ENCODE peak calls at places on chromosome 12, in ten cellular contexts. One of them, this sample, is unnamed.

GRCh38 chr12:71134405-71134804 is 23.4 kb downstream of the TSPAN8 start:
- DNase-seq in NCI-H510A treated with DMSO at 0.1 percent for 48 hours: no peak
- DNase-seq in GM04503: no peak
- DNase-seq in GM19239: no peak
- DNase-seq in NCI-H1105 treated with DMSO at 0.1 percent for 48 hours: no peak
- DNase-seq in stimulated activated CD4-positive, alpha-beta T cell treated with anti-CD3 and anti-CD28 coated beads, Interleukin-15, amount 100 ng/mL, for 48 hours: no peak
- DNase-seq in dorsolateral prefrontal cortex: no peak
- DNase-seq in activated CD4-positive, alpha-beta memory T cell treated with anti-CD3 and anti-CD28 coated beads, Interleukin-2, amount 10 ng/mL, durations not matched to agents 7 days and 5 days: no peak
- DNase-seq in anterior cingulate cortex: no peak
- DNase-seq in naive thymus-derived CD8-positive, alpha-beta T cell: no peak
- DNase-seq in this sample: no peak

GRCh38 chr12:5456906-5457305 is 25.0 kb downstream of the NTF3 start:
- DNase-seq in NCI-H510A treated with DMSO at 0.1 percent for 48 hours: no peak
- DNase-seq in GM04503: peak
- DNase-seq in GM19239: no peak
- DNase-seq in NCI-H1105 treated with DMSO at 0.1 percent for 48 hours: no peak
- DNase-seq in stimulated activated CD4-positive, alpha-beta T cell treated with anti-CD3 and anti-CD28 coated beads, Interleukin-15, amount 100 ng/mL, for 48 hours: no peak
- DNase-seq in dorsolateral prefrontal cortex: no peak
- DNase-seq in activated CD4-positive, alpha-beta memory T cell treated with anti-CD3 and anti-CD28 coated beads, Interleukin-2, amount 10 ng/mL, durations not matched to agents 7 days and 5 days: no peak
- DNase-seq in anterior cingulate cortex: no peak
- DNase-seq in naive thymus-derived CD8-positive, alpha-beta T cell: no peak
- DNase-seq in this sample: peak

GRCh38 chr12:72365151-72365550 is 93.0 kb downstream of the TRHDE start:
- DNase-seq in NCI-H510A treated with DMSO at 0.1 percent for 48 hours: no peak
- DNase-seq in GM04503: no peak
- DNase-seq in GM19239: no peak
- DNase-seq in NCI-H1105 treated with DMSO at 0.1 percent for 48 hours: no peak
- DNase-seq in stimulated activated CD4-positive, alpha-beta T cell treated with anti-CD3 and anti-CD28 coated beads, Interleukin-15, amount 100 ng/mL, for 48 hours: no peak
- DNase-seq in dorsolateral prefrontal cortex: no peak
- DNase-seq in activated CD4-positive, alpha-beta memory T cell treated with anti-CD3 and anti-CD28 coated beads, Interleukin-2, amount 10 ng/mL, durations not matched to agents 7 days and 5 days: no peak
- DNase-seq in anterior cingulate cortex: no peak
- DNase-seq in naive thymus-derived CD8-positive, alpha-beta T cell: no peak
- DNase-seq in this sample: no peak

GRCh38 chr12:25130741-25131188 is 64.2 kb downstream of the DNAI7 start:
- DNase-seq in NCI-H510A treated with DMSO at 0.1 percent for 48 hours: peak
- DNase-seq in GM04503: peak
- DNase-seq in GM19239: no peak
- DNase-seq in NCI-H1105 treated with DMSO at 0.1 percent for 48 hours: peak
- DNase-seq in stimulated activated CD4-positive, alpha-beta T cell treated with anti-CD3 and anti-CD28 coated beads, Interleukin-15, amount 100 ng/mL, for 48 hours: no peak
- DNase-seq in dorsolateral prefrontal cortex: no peak
- DNase-seq in activated CD4-positive, alpha-beta memory T cell treated with anti-CD3 and anti-CD28 coated beads, Interleukin-2, amount 10 ng/mL, durations not matched to agents 7 days and 5 days: no peak
- DNase-seq in anterior cingulate cortex: no peak
- DNase-seq in naive thymus-derived CD8-positive, alpha-beta T cell: no peak
- DNase-seq in this sample: peak

GRCh38 chr12:5264006-5264405 is 167.9 kb upstream of the NTF3 start:
- DNase-seq in NCI-H510A treated with DMSO at 0.1 percent for 48 hours: no peak
- DNase-seq in GM04503: no peak
- DNase-seq in GM19239: no peak
- DNase-seq in NCI-H1105 treated with DMSO at 0.1 percent for 48 hours: no peak
- DNase-seq in stimulated activated CD4-positive, alpha-beta T cell treated with anti-CD3 and anti-CD28 coated beads, Interleukin-15, amount 100 ng/mL, for 48 hours: no peak
- DNase-seq in dorsolateral prefrontal cortex: no peak
- DNase-seq in activated CD4-positive, alpha-beta memory T cell treated with anti-CD3 and anti-CD28 coated beads, Interleukin-2, amount 10 ng/mL, durations not matched to agents 7 days and 5 days: no peak
- DNase-seq in anterior cingulate cortex: no peak
- DNase-seq in naive thymus-derived CD8-positive, alpha-beta T cell: no peak
- DNase-seq in this sample: no peak

GRCh38 chr12:77324763-77325468 is 259.5 kb upstream of the E2F7 start:
- DNase-seq in NCI-H510A treated with DMSO at 0.1 percent for 48 hours: peak
- DNase-seq in GM04503: no peak
- DNase-seq in GM19239: peak
- DNase-seq in NCI-H1105 treated with DMSO at 0.1 percent for 48 hours: peak
- DNase-seq in stimulated activated CD4-positive, alpha-beta T cell treated with anti-CD3 and anti-CD28 coated beads, Interleukin-15, amount 100 ng/mL, for 48 hours: peak
- DNase-seq in dorsolateral prefrontal cortex: peak
- DNase-seq in activated CD4-positive, alpha-beta memory T cell treated with anti-CD3 and anti-CD28 coated beads, Interleukin-2, amount 10 ng/mL, durations not matched to agents 7 days and 5 days: peak
- DNase-seq in anterior cingulate cortex: peak
- DNase-seq in naive thymus-derived CD8-positive, alpha-beta T cell: no peak
- DNase-seq in this sample: peak

GRCh38 chr12:68794653-68795253 is 13.2 kb upstream of the MDM2 start:
- DNase-seq in NCI-H510A treated with DMSO at 0.1 percent for 48 hours: no peak
- DNase-seq in GM04503: no peak
- DNase-seq in GM19239: no peak
- DNase-seq in NCI-H1105 treated with DMSO at 0.1 percent for 48 hours: no peak
- DNase-seq in stimulated activated CD4-positive, alpha-beta T cell treated with anti-CD3 and anti-CD28 coated beads, Interleukin-15, amount 100 ng/mL, for 48 hours: no peak
- DNase-seq in dorsolateral prefrontal cortex: no peak
- DNase-seq in activated CD4-positive, alpha-beta memory T cell treated with anti-CD3 and anti-CD28 coated beads, Interleukin-2, amount 10 ng/mL, durations not matched to agents 7 days and 5 days: no peak
- DNase-seq in anterior cingulate cortex: no peak
- DNase-seq in naive thymus-derived CD8-positive, alpha-beta T cell: no peak
- DNase-seq in this sample: no peak

GRCh38 chr12:120438495-120439198 is 734 bp downstream of the COX6A1 start:
- DNase-seq in NCI-H510A treated with DMSO at 0.1 percent for 48 hours: no peak
- DNase-seq in GM04503: no peak
- DNase-seq in GM19239: no peak
- DNase-seq in NCI-H1105 treated with DMSO at 0.1 percent for 48 hours: no peak
- DNase-seq in stimulated activated CD4-positive, alpha-beta T cell treated with anti-CD3 and anti-CD28 coated beads, Interleukin-15, amount 100 ng/mL, for 48 hours: no peak
- DNase-seq in dorsolateral prefrontal cortex: no peak
- DNase-seq in activated CD4-positive, alpha-beta memory T cell treated with anti-CD3 and anti-CD28 coated beads, Interleukin-2, amount 10 ng/mL, durations not matched to agents 7 days and 5 days: no peak
- DNase-seq in anterior cingulate cortex: no peak
- DNase-seq in naive thymus-derived CD8-positive, alpha-beta T cell: no peak
- DNase-seq in this sample: no peak

GRCh38 chr12:6438345-6438744 is 6.4 kb upstream of the CD27 start:
- DNase-seq in NCI-H510A treated with DMSO at 0.1 percent for 48 hours: no peak
- DNase-seq in GM04503: no peak
- DNase-seq in GM19239: no peak
- DNase-seq in NCI-H1105 treated with DMSO at 0.1 percent for 48 hours: no peak
- DNase-seq in stimulated activated CD4-positive, alpha-beta T cell treated with anti-CD3 and anti-CD28 coated beads, Interleukin-15, amount 100 ng/mL, for 48 hours: no peak
- DNase-seq in dorsolateral prefrontal cortex: no peak
- DNase-seq in activated CD4-positive, alpha-beta memory T cell treated with anti-CD3 and anti-CD28 coated beads, Interleukin-2, amount 10 ng/mL, durations not matched to agents 7 days and 5 days: no peak
- DNase-seq in anterior cingulate cortex: no peak
- DNase-seq in naive thymus-derived CD8-positive, alpha-beta T cell: no peak
- DNase-seq in this sample: no peak

GRCh38 chr12:93657076-93657475 is 20.1 kb upstream of the CRADD start:
- DNase-seq in NCI-H510A treated with DMSO at 0.1 percent for 48 hours: no peak
- DNase-seq in GM04503: no peak
- DNase-seq in GM19239: no peak
- DNase-seq in NCI-H1105 treated with DMSO at 0.1 percent for 48 hours: no peak
- DNase-seq in stimulated activated CD4-positive, alpha-beta T cell treated with anti-CD3 and anti-CD28 coated beads, Interleukin-15, amount 100 ng/mL, for 48 hours: no peak
- DNase-seq in dorsolateral prefrontal cortex: no peak
- DNase-seq in activated CD4-positive, alpha-beta memory T cell treated with anti-CD3 and anti-CD28 coated beads, Interleukin-2, amount 10 ng/mL, durations not matched to agents 7 days and 5 days: no peak
- DNase-seq in anterior cingulate cortex: no peak
- DNase-seq in naive thymus-derived CD8-positive, alpha-beta T cell: no peak
- DNase-seq in this sample: no peak

GRCh38 chr12:124537525-124538193 is 29.8 kb downstream of the NCOR2 start:
- DNase-seq in NCI-H510A treated with DMSO at 0.1 percent for 48 hours: no peak
- DNase-seq in GM04503: no peak
- DNase-seq in GM19239: no peak
- DNase-seq in NCI-H1105 treated with DMSO at 0.1 percent for 48 hours: no peak
- DNase-seq in stimulated activated CD4-positive, alpha-beta T cell treated with anti-CD3 and anti-CD28 coated beads, Interleukin-15, amount 100 ng/mL, for 48 hours: no peak
- DNase-seq in dorsolateral prefrontal cortex: peak
- DNase-seq in activated CD4-positive, alpha-beta memory T cell treated with anti-CD3 and anti-CD28 coated beads, Interleukin-2, amount 10 ng/mL, durations not matched to agents 7 days and 5 days: no peak
- DNase-seq in anterior cingulate cortex: peak
- DNase-seq in naive thymus-derived CD8-positive, alpha-beta T cell: no peak
- DNase-seq in this sample: no peak

GRCh38 chr12:79454338-79454777 is 236.4 kb downstream of the PAWR start:
- DNase-seq in NCI-H510A treated with DMSO at 0.1 percent for 48 hours: no peak
- DNase-seq in GM04503: no peak
- DNase-seq in GM19239: no peak
- DNase-seq in NCI-H1105 treated with DMSO at 0.1 percent for 48 hours: no peak
- DNase-seq in stimulated activated CD4-positive, alpha-beta T cell treated with anti-CD3 and anti-CD28 coated beads, Interleukin-15, amount 100 ng/mL, for 48 hours: no peak
- DNase-seq in dorsolateral prefrontal cortex: no peak
- DNase-seq in activated CD4-positive, alpha-beta memory T cell treated with anti-CD3 and anti-CD28 coated beads, Interleukin-2, amount 10 ng/mL, durations not matched to agents 7 days and 5 days: no peak
- DNase-seq in anterior cingulate cortex: no peak
- DNase-seq in naive thymus-derived CD8-positive, alpha-beta T cell: no peak
- DNase-seq in this sample: no peak

GRCh38 chr12:63098851-63099250 is 52.1 kb downstream of the AVPR1A start:
- DNase-seq in NCI-H510A treated with DMSO at 0.1 percent for 48 hours: no peak
- DNase-seq in GM04503: no peak
- DNase-seq in GM19239: no peak
- DNase-seq in NCI-H1105 treated with DMSO at 0.1 percent for 48 hours: peak
- DNase-seq in stimulated activated CD4-positive, alpha-beta T cell treated with anti-CD3 and anti-CD28 coated beads, Interleukin-15, amount 100 ng/mL, for 48 hours: no peak
- DNase-seq in dorsolateral prefrontal cortex: no peak
- DNase-seq in activated CD4-positive, alpha-beta memory T cell treated with anti-CD3 and anti-CD28 coated beads, Interleukin-2, amount 10 ng/mL, durations not matched to agents 7 days and 5 days: no peak
- DNase-seq in anterior cingulate cortex: no peak
- DNase-seq in naive thymus-derived CD8-positive, alpha-beta T cell: no peak
- DNase-seq in this sample: no peak

GRCh38 chr12:45234134-45234865 is 18.4 kb downstream of the ANO6 start:
- DNase-seq in NCI-H510A treated with DMSO at 0.1 percent for 48 hours: no peak
- DNase-seq in GM04503: peak
- DNase-seq in GM19239: no peak
- DNase-seq in NCI-H1105 treated with DMSO at 0.1 percent for 48 hours: no peak
- DNase-seq in stimulated activated CD4-positive, alpha-beta T cell treated with anti-CD3 and anti-CD28 coated beads, Interleukin-15, amount 100 ng/mL, for 48 hours: no peak
- DNase-seq in dorsolateral prefrontal cortex: no peak
- DNase-seq in activated CD4-positive, alpha-beta memory T cell treated with anti-CD3 and anti-CD28 coated beads, Interleukin-2, amount 10 ng/mL, durations not matched to agents 7 days and 5 days: no peak
- DNase-seq in anterior cingulate cortex: no peak
- DNase-seq in naive thymus-derived CD8-positive, alpha-beta T cell: no peak
- DNase-seq in this sample: no peak

GRCh38 chr12:50542448-50542847 is 37.7 kb downstream of the DIP2B start:
- DNase-seq in NCI-H510A treated with DMSO at 0.1 percent for 48 hours: no peak
- DNase-seq in GM04503: no peak
- DNase-seq in GM19239: no peak
- DNase-seq in NCI-H1105 treated with DMSO at 0.1 percent for 48 hours: no peak
- DNase-seq in stimulated activated CD4-positive, alpha-beta T cell treated with anti-CD3 and anti-CD28 coated beads, Interleukin-15, amount 100 ng/mL, for 48 hours: peak
- DNase-seq in dorsolateral prefrontal cortex: no peak
- DNase-seq in activated CD4-positive, alpha-beta memory T cell treated with anti-CD3 and anti-CD28 coated beads, Interleukin-2, amount 10 ng/mL, durations not matched to agents 7 days and 5 days: no peak
- DNase-seq in anterior cingulate cortex: no peak
- DNase-seq in naive thymus-derived CD8-positive, alpha-beta T cell: no peak
- DNase-seq in this sample: no peak

GRCh38 chr12:68455676-68456345 is 123.6 kb upstream of the MDM1 start:
- DNase-seq in NCI-H510A treated with DMSO at 0.1 percent for 48 hours: no peak
- DNase-seq in GM04503: no peak
- DNase-seq in GM19239: no peak
- DNase-seq in NCI-H1105 treated with DMSO at 0.1 percent for 48 hours: no peak
- DNase-seq in stimulated activated CD4-positive, alpha-beta T cell treated with anti-CD3 and anti-CD28 coated beads, Interleukin-15, amount 100 ng/mL, for 48 hours: no peak
- DNase-seq in dorsolateral prefrontal cortex: no peak
- DNase-seq in activated CD4-positive, alpha-beta memory T cell treated with anti-CD3 and anti-CD28 coated beads, Interleukin-2, amount 10 ng/mL, durations not matched to agents 7 days and 5 days: peak
- DNase-seq in anterior cingulate cortex: no peak
- DNase-seq in naive thymus-derived CD8-positive, alpha-beta T cell: no peak
- DNase-seq in this sample: no peak

GRCh38 chr12:89038831-89039509 is 313.3 kb downstream of the DUSP6 start:
- DNase-seq in NCI-H510A treated with DMSO at 0.1 percent for 48 hours: no peak
- DNase-seq in GM04503: no peak
- DNase-seq in GM19239: no peak
- DNase-seq in NCI-H1105 treated with DMSO at 0.1 percent for 48 hours: no peak
- DNase-seq in stimulated activated CD4-positive, alpha-beta T cell treated with anti-CD3 and anti-CD28 coated beads, Interleukin-15, amount 100 ng/mL, for 48 hours: no peak
- DNase-seq in dorsolateral prefrontal cortex: no peak
- DNase-seq in activated CD4-positive, alpha-beta memory T cell treated with anti-CD3 and anti-CD28 coated beads, Interleukin-2, amount 10 ng/mL, durations not matched to agents 7 days and 5 days: no peak
- DNase-seq in anterior cingulate cortex: no peak
- DNase-seq in naive thymus-derived CD8-positive, alpha-beta T cell: no peak
- DNase-seq in this sample: no peak

GRCh38 chr12:66196806-66197205 is 7.8 kb downstream of the IRAK3 start:
- DNase-seq in NCI-H510A treated with DMSO at 0.1 percent for 48 hours: no peak
- DNase-seq in GM04503: no peak
- DNase-seq in GM19239: peak
- DNase-seq in NCI-H1105 treated with DMSO at 0.1 percent for 48 hours: no peak
- DNase-seq in stimulated activated CD4-positive, alpha-beta T cell treated with anti-CD3 and anti-CD28 coated beads, Interleukin-15, amount 100 ng/mL, for 48 hours: no peak
- DNase-seq in dorsolateral prefrontal cortex: no peak
- DNase-seq in activated CD4-positive, alpha-beta memory T cell treated with anti-CD3 and anti-CD28 coated beads, Interleukin-2, amount 10 ng/mL, durations not matched to agents 7 days and 5 days: no peak
- DNase-seq in anterior cingulate cortex: no peak
- DNase-seq in naive thymus-derived CD8-positive, alpha-beta T cell: no peak
- DNase-seq in this sample: peak

GRCh38 chr12:52185400-52185967 is 6.3 kb downstream of the KRT80 start:
- DNase-seq in NCI-H510A treated with DMSO at 0.1 percent for 48 hours: peak
- DNase-seq in GM04503: no peak
- DNase-seq in GM19239: no peak
- DNase-seq in NCI-H1105 treated with DMSO at 0.1 percent for 48 hours: no peak
- DNase-seq in stimulated activated CD4-positive, alpha-beta T cell treated with anti-CD3 and anti-CD28 coated beads, Interleukin-15, amount 100 ng/mL, for 48 hours: no peak
- DNase-seq in dorsolateral prefrontal cortex: no peak
- DNase-seq in activated CD4-positive, alpha-beta memory T cell treated with anti-CD3 and anti-CD28 coated beads, Interleukin-2, amount 10 ng/mL, durations not matched to agents 7 days and 5 days: no peak
- DNase-seq in anterior cingulate cortex: no peak
- DNase-seq in naive thymus-derived CD8-positive, alpha-beta T cell: no peak
- DNase-seq in this sample: no peak

GRCh38 chr12:118120579-118121363 is 15.2 kb upstream of the PEBP1 start:
- DNase-seq in NCI-H510A treated with DMSO at 0.1 percent for 48 hours: peak
- DNase-seq in GM04503: no peak
- DNase-seq in GM19239: peak
- DNase-seq in NCI-H1105 treated with DMSO at 0.1 percent for 48 hours: peak
- DNase-seq in stimulated activated CD4-positive, alpha-beta T cell treated with anti-CD3 and anti-CD28 coated beads, Interleukin-15, amount 100 ng/mL, for 48 hours: peak
- DNase-seq in dorsolateral prefrontal cortex: peak
- DNase-seq in activated CD4-positive, alpha-beta memory T cell treated with anti-CD3 and anti-CD28 coated beads, Interleukin-2, amount 10 ng/mL, durations not matched to agents 7 days and 5 days: peak
- DNase-seq in anterior cingulate cortex: peak
- DNase-seq in naive thymus-derived CD8-positive, alpha-beta T cell: peak
- DNase-seq in this sample: peak

This sample was measured in germinal center.